ENCODE peak calls at places on chromosomes 1 and 21, in four cellular contexts. P is glutamatergic neuron, A is ovary, D is type B pancreatic cell. B is an unnamed sample.

GRCh38 chr1:110857964-110858948 is 14.7 kb upstream of the CD53 start:
- DNase-seq in A (no peak), D (no peak), P (no peak), B (no peak)

GRCh38 chr1:34441661-34442060 is 265.0 kb downstream of the C1orf94 start:
- DNase-seq in P (no peak), A (no peak), D (no peak), B (peak)

GRCh38 chr1:6819641-6820040 is 34.4 kb downstream of the CAMTA1 start:
- DNase-seq in A (no peak), P (no peak), D (no peak), B (no peak)

GRCh38 chr21:45557611-45558043 is 15.4 kb upstream of the SLC19A1 start:
- DNase-seq in P (no peak), D (no peak), A (peak), B (no peak)

GRCh38 chr1:108502624-108503023 is 52.5 kb downstream of the NBPF6 start:
- DNase-seq in P (no peak), D (no peak), A (no peak), B (no peak)

GRCh38 chr21:29568020-29568419 is 269.3 kb downstream of the BACH1 start:
- DNase-seq in P (no peak), D (no peak), A (no peak), B (no peak)

GRCh38 chr21:30710499-30710898 is 8.1 kb downstream of the KRTAP21-3 start:
- DNase-seq in A (no peak), D (no peak), P (no peak), B (no peak)

GRCh38 chr1:199279107-199279506 is 640.3 kb downstream of the PTPRC start:
- DNase-seq in P (no peak), A (no peak), D (no peak), B (no peak)

GRCh38 chr1:177586429-177586828 is 383.4 kb downstream of the SEC16B start:
- DNase-seq in A (no peak), D (no peak), P (no peak), B (no peak)

GRCh38 chr1:5099018-5099417 is 444.6 kb downstream of the AJAP1 start:
- DNase-seq in D (no peak), A (no peak), P (no peak), B (no peak)

GRCh38 chr1:232952514-232953175 is 2.2 kb downstream of the NTPCR start:
- DNase-seq in A (no peak), D (no peak), P (peak), B (peak)

GRCh38 chr1:197486948-197487347 is 218.9 kb downstream of the CRB1 start:
- DNase-seq in A (no peak), P (no peak), D (no peak), B (no peak)

GRCh38 chr21:44530903-44531605 is 8.9 kb downstream of the KRTAP10-1 start:
- DNase-seq in D (peak), P (no peak), A (peak), B (no peak)

GRCh38 chr1:41282679-41283317 is 40.7 kb upstream of the SCMH1 start:
- DNase-seq in P (peak), D (no peak), A (peak), B (peak)

GRCh38 chr1:56409112-56409691 is 170.2 kb downstream of the PLPP3 start:
- DNase-seq in P (no peak), A (no peak), D (no peak), B (no peak)

GRCh38 chr21:33541756-33542639 is at the start of gene GART:
- DNase-seq in P (peak), A (peak), D (peak), B (peak)

GRCh38 chr21:37188825-37189224 is 78.3 kb downstream of the VPS26C start:
- DNase-seq in D (no peak), A (no peak), P (no peak), B (no peak)

GRCh38 chr1:160407819-160408801 is 7.7 kb downstream of the VANGL2 start:
- DNase-seq in A (no peak), P (no peak), D (no peak), B (no peak)

GRCh38 chr1:94325379-94326302 is 88.3 kb upstream of the ARHGAP29 start:
- DNase-seq in P (no peak), A (no peak), D (no peak), B (no peak)

GRCh38 chr1:187909382-187909781 is 1080.6 kb downstream of the PLA2G4A start:
- DNase-seq in A (no peak), D (no peak), P (no peak), B (no peak)

GRCh38 chr1:163046071-163046470 is 23.1 kb upstream of the RGS4 start:
- DNase-seq in P (no peak), A (no peak), D (no peak), B (no peak)

GRCh38 chr1:40981702-40982448 is 2.4 kb downstream of the CTPS1 start:
- DNase-seq in P (no peak), A (peak), D (no peak), B (no peak)

GRCh38 chr1:223030871-223031270 is 112.2 kb downstream of the TLR5 start:
- DNase-seq in P (no peak), D (no peak), A (no peak), B (no peak)
- TF ChIP-seq CTCF in P (no peak), D (no peak), A (no peak), B (no peak)

DNA sequence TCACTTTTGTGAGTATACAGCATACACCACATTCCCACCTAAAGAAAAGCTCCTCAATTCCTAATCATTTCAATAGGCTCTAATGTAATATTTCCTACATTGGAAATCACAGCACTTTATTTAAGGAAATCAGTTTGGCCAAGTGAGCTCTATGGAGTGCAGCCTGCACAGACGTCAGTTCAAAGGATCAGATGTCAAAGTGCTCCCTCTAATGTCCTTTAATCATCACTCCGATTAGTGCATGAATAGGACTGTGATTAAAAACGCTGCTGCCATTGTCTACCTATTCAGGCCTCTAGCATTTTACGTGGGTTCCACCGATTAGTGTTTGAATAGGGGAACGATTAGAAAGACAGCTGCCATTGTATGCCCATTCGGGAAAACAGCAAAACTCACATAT is 50.3 kb downstream of the DPYD start:
- DNase-seq in P (no peak), D (no peak), A (no peak), B (no peak)
- TF ChIP-seq CTCF in P (no peak), D (no peak), A (no peak), B (no peak)

GRCh38 chr1:228004887-228005462 is 1.8 kb upstream of the WNT3A start:
- DNase-seq in P (no peak), A (no peak), D (peak), B (peak)
- TF ChIP-seq CTCF in P (no peak), A (no peak), D (no peak), B (no peak)

DNA sequence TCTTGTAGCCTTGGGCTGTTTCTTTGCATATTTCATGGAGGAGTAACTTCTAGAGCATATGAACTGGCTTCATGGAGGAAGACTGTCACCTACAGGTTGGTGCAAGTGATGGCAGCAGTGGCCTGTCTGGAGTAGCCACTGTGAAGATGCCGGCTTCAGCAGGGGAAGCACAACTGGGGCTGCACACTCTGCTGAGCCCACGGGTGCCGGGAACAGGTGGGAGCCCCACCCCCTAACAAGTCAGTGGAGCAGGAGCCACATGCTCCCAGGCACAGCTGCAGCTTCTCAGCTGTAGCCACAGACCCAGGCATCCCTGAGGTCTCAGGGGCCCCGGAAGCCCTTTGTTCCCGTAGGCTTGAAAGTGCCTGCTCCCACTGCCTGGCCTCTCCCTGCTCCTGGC is 43.2 kb upstream of the C1orf185 start:
- DNase-seq in P (no peak), A (no peak), D (no peak), B (no peak)
- TF ChIP-seq CTCF in P (no peak), A (no peak), D (peak), B (no peak)

GRCh38 chr1:15326691-15327530 is 79.9 kb downstream of the FHAD1 start:
- DNase-seq in D (no peak), A (peak), P (no peak), B (peak)

GRCh38 chr1:15328245-15328784 is 81.3 kb downstream of the FHAD1 start:
- DNase-seq in P (no peak), A (peak), D (no peak), B (no peak)

GRCh38 chr1:15330028-15330427 is 79.7 kb upstream of the EFHD2 start:
- DNase-seq in D (no peak), A (no peak), P (no peak), B (no peak)

GRCh38 chr1:15329481-15329815 is 80.2 kb upstream of the EFHD2 start:
- DNase-seq in P (no peak), D (no peak), A (no peak), B (no peak)

DNA sequence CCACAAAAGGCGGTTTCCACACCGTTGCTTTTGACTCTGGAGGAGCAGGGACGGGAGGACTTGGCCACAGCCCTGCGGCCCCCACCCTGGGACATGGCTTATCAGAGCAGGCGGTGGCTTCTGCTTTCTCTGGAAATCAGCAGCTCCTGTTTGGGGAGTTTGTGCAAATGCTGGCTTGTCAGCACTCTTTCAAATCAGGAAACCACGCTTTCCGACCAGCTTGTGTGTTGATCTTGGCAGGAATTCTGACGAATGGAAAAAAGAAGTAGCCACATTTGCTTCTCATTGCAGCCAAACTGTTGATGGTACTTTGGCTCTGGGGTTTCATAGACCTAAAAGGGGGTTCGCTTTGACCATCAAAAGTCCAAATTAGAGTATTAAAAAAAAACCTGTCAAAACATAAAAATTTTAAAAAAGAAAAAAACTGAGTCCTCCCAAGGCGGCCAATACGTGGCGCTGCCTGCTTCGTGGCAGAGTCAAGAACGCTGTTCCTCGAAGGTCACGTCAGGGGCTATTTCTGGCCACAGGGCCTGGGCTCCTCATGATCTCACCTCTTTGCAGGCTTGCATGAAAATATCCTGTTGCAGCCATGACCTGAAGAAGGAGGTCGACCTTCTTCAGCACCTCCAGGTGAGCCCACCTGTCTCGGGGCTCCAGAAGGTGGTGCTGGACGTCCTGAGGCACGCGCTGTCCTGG is 80.8 kb upstream of the EFHD2 start:
- DNase-seq in P (no peak), D (no peak), A (peak), B (no peak)
- TF ChIP-seq CTCF in P (no peak), D (no peak), A (peak), B (no peak)

DNA sequence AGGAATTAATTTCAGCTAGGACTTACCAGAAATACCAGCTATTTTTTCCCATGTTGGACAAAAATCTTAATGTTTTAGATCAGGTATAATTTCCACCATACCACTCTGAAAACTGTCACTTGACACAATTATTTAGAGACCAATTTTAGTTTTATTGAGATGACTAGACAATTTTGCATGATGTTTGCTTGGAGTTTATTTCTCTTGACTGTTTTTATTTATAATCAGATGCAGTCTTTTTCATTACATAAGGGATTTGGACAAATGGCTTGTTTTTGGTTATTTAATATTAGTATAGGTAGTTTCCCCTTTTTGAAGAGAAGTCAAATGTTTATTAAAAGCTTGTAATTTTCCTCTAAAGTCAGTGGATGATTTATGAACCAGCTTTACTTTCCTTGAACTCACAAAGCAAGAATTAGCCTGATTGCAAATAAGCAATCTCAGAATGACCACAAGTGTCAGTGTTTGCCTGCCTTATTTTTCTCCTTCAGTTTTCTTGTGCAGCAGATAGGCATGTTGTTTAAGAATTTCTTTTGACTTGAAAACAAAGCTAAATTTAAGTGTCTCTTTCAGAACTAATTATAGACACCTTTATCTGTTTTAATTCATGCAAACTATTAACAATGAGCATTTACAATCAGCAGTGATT is 3.8 kb upstream of the B3GALT2 start:
- DNase-seq in D (no peak), P (no peak), A (no peak), B (no peak)
- TF ChIP-seq CTCF in D (peak), P (no peak), A (peak), B (no peak)

GRCh38 chr1:115592264-115592663 is 49.5 kb upstream of the VANGL1 start:
- DNase-seq in A (no peak), D (no peak), P (no peak), B (no peak)
- TF ChIP-seq CTCF in A (no peak), D (no peak), P (no peak), B (no peak)

GRCh38 chr1:201376107-201376463 is 1.4 kb downstream of the TNNT2 start:
- DNase-seq in D (no peak), P (no peak), A (no peak), B (no peak)

GRCh38 chr1:201377611-201378092 is at the start of gene TNNT2:
- DNase-seq in D (no peak), A (no peak), P (peak), B (no peak)

GRCh38 chr1:201374376-201374775 is 3.1 kb downstream of the TNNT2 start:
- DNase-seq in D (no peak), A (no peak), P (no peak), B (no peak)

GRCh38 chr1:201376464-201377374 is 761 bp downstream of the TNNT2 start:
- DNase-seq in A (no peak), D (no peak), P (peak), B (peak)

DNA sequence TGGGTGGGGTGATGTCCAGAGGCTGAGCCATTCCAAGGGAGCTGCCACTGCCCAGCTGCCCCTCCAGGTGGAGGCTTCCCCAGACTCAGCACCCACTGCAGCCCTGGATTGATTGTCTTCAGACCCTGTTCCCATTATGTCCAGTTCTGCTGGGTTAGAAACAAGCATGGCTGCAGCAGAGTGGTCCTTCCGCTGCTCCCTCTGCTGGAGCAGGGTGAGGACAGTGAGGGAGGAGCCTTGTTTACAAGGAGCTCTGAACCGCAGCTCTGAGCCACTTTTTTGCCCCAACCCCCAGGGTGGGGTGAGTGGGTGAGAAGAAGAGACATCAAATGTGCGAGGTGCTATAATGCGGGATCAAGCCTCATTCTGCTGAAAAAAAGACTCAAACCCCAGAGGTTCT is 2.3 kb downstream of the TNNT2 start:
- DNase-seq in P (no peak), A (no peak), D (no peak), B (no peak)
- TF ChIP-seq CTCF in P (no peak), A (no peak), D (no peak), B (no peak)

GRCh38 chr21:32523463-32523862 is 61.9 kb downstream of the TCP10L start:
- DNase-seq in D (no peak), A (no peak), P (no peak), B (no peak)
- TF ChIP-seq CTCF in D (no peak), A (no peak), P (no peak), B (no peak)

B was measured in nephron progenitor cell.